ENCODE peak calls at places on chromosomes 1 and 21, in four cellular contexts. T is GM12878, E is K562, K is HepG2. U is an unnamed sample.

GRCh38 chr21:34340062-34340461 is 23.7 kb upstream of the KCNE2 start:
- DNase-seq in T (no peak), E (no peak), K (no peak), U (no peak)

GRCh38 chr1:26733982-26734381 is 38.2 kb downstream of the ARID1A start:
- DNase-seq in T (no peak), E (no peak), K (no peak), U (no peak)

GRCh38 chr1:117138556-117138955 is 17.0 kb upstream of the TRIM45 start:
- DNase-seq in T (no peak), E (no peak), K (no peak), U (no peak)

GRCh38 chr1:92975551-92976232 is 14.4 kb upstream of the DIPK1A start:
- DNase-seq in T (peak; percentile 97), E (no peak), K (no peak), U (no peak)

GRCh38 chr1:71307451-71307850 is 226.6 kb upstream of the ZRANB2 start:
- DNase-seq in T (no peak), E (no peak), K (no peak), U (no peak)

GRCh38 chr1:113938192-113938591 is 9.1 kb downstream of the HIPK1 start:
- DNase-seq in T (no peak), E (no peak), K (no peak), U (no peak)

GRCh38 chr1:217369271-217369981 is 261.5 kb downstream of the GPATCH2 start:
- DNase-seq in T (peak; percentile 33), E (no peak), K (no peak), U (no peak)

GRCh38 chr1:110148961-110149360 is 1.3 kb upstream of the SLC6A17 start:
- DNase-seq in T (no peak), E (peak; percentile 40), K (no peak), U (no peak)

GRCh38 chr1:86430376-86430775 is 6.4 kb downstream of the CLCA2 start:
- DNase-seq in T (no peak), E (no peak), K (no peak), U (no peak)

GRCh38 chr1:243745361-243745760 is 104.7 kb downstream of the AKT3 start:
- DNase-seq in T (no peak), E (no peak), K (no peak), U (no peak)

GRCh38 chr1:203630697-203631096 is 4.1 kb downstream of the ATP2B4 start:
- DNase-seq in T (no peak), E (no peak), K (no peak), U (no peak)

GRCh38 chr1:203631349-203631748 is 4.7 kb downstream of the ATP2B4 start:
- DNase-seq in T (no peak), E (no peak), K (no peak), U (no peak)

GRCh38 chr1:203632941-203633340 is 6.3 kb downstream of the ATP2B4 start:
- DNase-seq in T (no peak), E (no peak), K (no peak), U (no peak)

GRCh38 chr1:203629509-203630082 is 3.0 kb downstream of the ATP2B4 start:
- DNase-seq in T (no peak), E (peak; percentile 63), K (no peak), U (peak; percentile 71)

GRCh38 chr1:203631946-203632345 is 5.3 kb downstream of the ATP2B4 start:
- DNase-seq in T (no peak), E (no peak), K (no peak), U (no peak)
- TF ChIP-seq NR2C2 in T (no peak), E (no peak), K (no peak), U (no peak)

DNA sequence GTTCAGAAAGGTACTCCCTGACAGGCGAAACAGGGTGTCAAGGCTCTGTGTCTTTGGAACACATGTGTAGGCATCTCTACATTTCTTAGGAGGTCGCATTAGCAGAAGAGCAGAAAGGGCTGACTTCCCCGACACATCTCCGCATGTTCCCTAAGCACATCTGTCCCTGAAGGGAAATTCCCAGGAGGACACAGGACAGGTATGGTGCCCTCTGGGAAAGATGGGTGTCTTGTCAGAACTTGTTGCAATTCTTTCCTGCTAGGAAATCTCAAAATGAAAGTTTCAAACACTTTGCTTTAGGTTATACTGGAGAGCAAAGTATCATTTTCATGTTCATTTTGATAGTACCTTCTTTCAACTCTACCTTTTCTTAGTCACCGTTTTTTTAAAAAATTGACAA is 2.0 kb downstream of the DSCAM start:
- DNase-seq in T (no peak), E (no peak), K (no peak), U (no peak)
- TF ChIP-seq NR2C2 in T (no peak), E (no peak), K (no peak), U (no peak)

GRCh38 chr1:179217943-179218507 is 11.5 kb downstream of the ABL2 start:
- DNase-seq in T (no peak), E (peak; percentile 43), K (no peak), U (no peak)
- TF ChIP-seq NR2C2 in T (no peak), E (no peak), K (no peak), U (no peak)

DNA sequence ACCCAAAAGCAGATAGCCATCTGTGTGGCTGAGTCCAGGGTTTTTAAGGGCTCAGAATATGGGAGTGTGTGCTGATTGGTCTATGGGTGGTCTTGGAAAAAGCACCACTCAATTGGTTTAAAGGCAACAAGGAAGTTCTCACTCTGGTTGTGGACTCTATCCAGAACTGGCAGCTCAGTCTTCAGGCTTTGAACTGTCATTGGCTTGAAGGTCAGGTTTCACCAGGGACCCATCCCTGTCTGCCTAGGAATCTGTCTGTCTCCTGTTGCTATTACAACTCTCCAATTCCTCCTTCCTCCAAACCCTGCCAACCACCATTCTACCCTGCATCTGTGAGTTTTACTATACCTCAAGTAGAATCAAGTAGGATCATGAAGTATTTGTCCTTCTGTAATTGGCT is 341.7 kb upstream of the ADGRL2 start:
- DNase-seq in T (no peak), E (no peak), K (no peak), U (no peak)
- TF ChIP-seq NR2C2 in T (no peak), E (no peak), K (no peak), U (no peak)

U was measured in WTC11.